ENCODE peak calls at places on chromosomes 12 and 14, in five cellular contexts. C, Z, V, W and J are unnamed samples.
A peak's percentile ranks its signal among the peaks of the same experiment; 100 is the strongest.

GRCh38 chr12:38930994-38931393 is 25.6 kb upstream of the CPNE8 start:
- DNase-seq in Z (peak; percentile 12), V (no peak), W (no peak), C (no peak), J (no peak)

GRCh38 chr14:30223385-30223785 is 295.7 kb upstream of the PRKD1 start:
- DNase-seq in C (peak; percentile 95), V (no peak), Z (peak; percentile 89), W (peak; percentile 65), J (peak; percentile 77)

GRCh38 chr12:121748218-121748570 is 35.6 kb downstream of the TMEM120B start:
- DNase-seq in W (no peak), Z (no peak), V (no peak), C (no peak), J (no peak)

GRCh38 chr12:57164966-57165365 is 17.5 kb upstream of the LRP1-AS start:
- DNase-seq in W (peak; percentile 47), Z (no peak), C (peak; percentile 33), V (no peak), J (no peak)

GRCh38 chr12:90102957-90103652 is 394.5 kb upstream of the ATP2B1 start:
- DNase-seq in W (no peak), V (peak; percentile 6), Z (peak; percentile 43), C (peak; percentile 57), J (peak; percentile 51)

GRCh38 chr12:68480526-68480925 is 130.2 kb upstream of the RAP1B start:
- DNase-seq in V (no peak), Z (no peak), C (no peak), W (no peak), J (no peak)

GRCh38 chr14:80164991-80165390 is 46.3 kb downstream of the DIO2 start:
- DNase-seq in C (peak; percentile 45), Z (peak; percentile 71), V (no peak), W (no peak), J (no peak)

GRCh38 chr14:62667515-62667914 is 377.7 kb downstream of the KCNH5 start:
- DNase-seq in W (no peak), C (peak; percentile 5), Z (no peak), V (no peak), J (peak; percentile 31)

GRCh38 chr12:26636710-26637328 is 196.2 kb downstream of the ITPR2 start:
- DNase-seq in W (peak; percentile 34), C (peak; percentile 91), V (no peak), Z (peak; percentile 51), J (no peak)

GRCh38 chr12:19211802-19212201 is 82.3 kb downstream of the PLEKHA5 start:
- DNase-seq in V (no peak), Z (no peak), W (no peak), C (no peak), J (no peak)

GRCh38 chr14:21070610-21071224 is 613 bp downstream of the ARHGEF40 start:
- DNase-seq in W (peak; percentile 50), C (peak; percentile 43), Z (no peak), V (no peak), J (peak; percentile 32)

GRCh38 chr14:99666533-99666932 is 17.6 kb upstream of the CYP46A1 start:
- DNase-seq in V (no peak), Z (no peak), W (no peak), C (no peak), J (no peak)

GRCh38 chr12:95004610-95005009 is 1.1 kb upstream of the NDUFA12 start:
- DNase-seq in W (no peak), C (peak; percentile 81), Z (no peak), V (no peak), J (no peak)

GRCh38 chr12:122059203-122059960 is 19.2 kb upstream of the MLXIP start:
- DNase-seq in Z (no peak), W (no peak), C (no peak), V (no peak), J (no peak)

GRCh38 chr12:109720152-109720855 is 6.7 kb downstream of the FAM222A start:
- DNase-seq in C (no peak), W (no peak), V (no peak), Z (no peak), J (no peak)